ENCODE peak calls at places on chromosomes 4 and X, in four cellular contexts. One of them, this sample, is unnamed.

GRCh38 chr4:109760682-109761081 is 30.8 kb upstream of the PLA2G12A start:
- DNase-seq in transverse colon: no peak
- DNase-seq in Panc1: no peak
- DNase-seq in psoas muscle: no peak
- DNase-seq in this sample: no peak

GRCh38 chrX:78555401-78555980 is 103.6 kb downstream of the RTL3 start:
- DNase-seq in transverse colon: no peak
- DNase-seq in Panc1: no peak
- DNase-seq in psoas muscle: no peak
- DNase-seq in this sample: no peak

GRCh38 chrX:39758791-39759525 is 338.8 kb downstream of the BCOR start:
- DNase-seq in transverse colon: no peak
- DNase-seq in Panc1: no peak
- DNase-seq in psoas muscle: no peak
- DNase-seq in this sample: no peak

GRCh38 chr4:88041626-88042025 is 34.2 kb downstream of the PKD2 start:
- DNase-seq in transverse colon: no peak
- DNase-seq in Panc1: no peak
- DNase-seq in psoas muscle: no peak
- DNase-seq in this sample: no peak

GRCh38 chrX:36214924-36215323 is 295.4 kb downstream of the CFAP47 start:
- DNase-seq in transverse colon: no peak
- DNase-seq in Panc1: no peak
- DNase-seq in psoas muscle: no peak
- DNase-seq in this sample: no peak

GRCh38 chr4:173490817-173491518 is 39.1 kb downstream of the HAND2 start:
- DNase-seq in transverse colon: no peak
- DNase-seq in Panc1: no peak
- DNase-seq in psoas muscle: no peak
- DNase-seq in this sample: no peak

GRCh38 chr4:113162089-113162488 is 112.6 kb downstream of the ANK2 start:
- DNase-seq in transverse colon: no peak
- DNase-seq in Panc1: no peak
- DNase-seq in psoas muscle: no peak
- DNase-seq in this sample: no peak

GRCh38 chr4:86098691-86099090 is 261.2 kb downstream of the MAPK10 start:
- DNase-seq in transverse colon: no peak
- DNase-seq in Panc1: no peak
- DNase-seq in psoas muscle: no peak
- DNase-seq in this sample: no peak

GRCh38 chr4:39047691-39048090 is 14.3 kb upstream of the KLHL5 start:
- DNase-seq in transverse colon: no peak
- DNase-seq in Panc1: no peak
- DNase-seq in psoas muscle: no peak
- DNase-seq in this sample: no peak

GRCh38 chr4:186725422-186726149 is 1.9 kb upstream of the FAT1 start:
- DNase-seq in transverse colon: peak
- DNase-seq in Panc1: peak
- DNase-seq in psoas muscle: peak
- DNase-seq in this sample: peak

GRCh38 chrX:11334165-11334564 is 41.0 kb downstream of the AMELX start:
- DNase-seq in transverse colon: no peak
- DNase-seq in Panc1: no peak
- DNase-seq in psoas muscle: no peak
- DNase-seq in this sample: no peak

GRCh38 chr4:55038176-55038890 is 87.1 kb downstream of the KDR start:
- DNase-seq in transverse colon: no peak
- DNase-seq in Panc1: no peak
- DNase-seq in psoas muscle: no peak
- DNase-seq in this sample: peak

GRCh38 chrX:100895365-100896075 is 21.4 kb upstream of the NOX1 start:
- DNase-seq in transverse colon: peak
- DNase-seq in Panc1: no peak
- DNase-seq in psoas muscle: no peak
- DNase-seq in this sample: peak

GRCh38 chr4:25089058-25089763 is 58.5 kb upstream of the LGI2 start:
- DNase-seq in transverse colon: no peak
- DNase-seq in Panc1: no peak
- DNase-seq in psoas muscle: no peak
- DNase-seq in this sample: no peak

GRCh38 chrX:115330498-115331138 is 41.1 kb downstream of the LUZP4 start:
- DNase-seq in transverse colon: peak
- DNase-seq in Panc1: peak
- DNase-seq in psoas muscle: no peak
- DNase-seq in this sample: peak

GRCh38 chr4:26131053-26131452 is 189.8 kb upstream of the RBPJ start:
- DNase-seq in transverse colon: no peak
- DNase-seq in Panc1: no peak
- DNase-seq in psoas muscle: no peak
- DNase-seq in this sample: no peak

GRCh38 chr4:156838761-156839160 is 132.8 kb downstream of the PDGFC start:
- DNase-seq in transverse colon: no peak
- DNase-seq in Panc1: no peak
- DNase-seq in psoas muscle: no peak
- DNase-seq in this sample: no peak

GRCh38 chr4:148730241-148730640 is 288.0 kb upstream of the NR3C2 start:
- DNase-seq in transverse colon: no peak
- DNase-seq in Panc1: no peak
- DNase-seq in psoas muscle: no peak
- DNase-seq in this sample: no peak

GRCh38 chr4:153019906-153020305 is 83.8 kb downstream of the FHDC1 start:
- DNase-seq in transverse colon: no peak
- DNase-seq in Panc1: no peak
- DNase-seq in psoas muscle: no peak
- DNase-seq in this sample: no peak

GRCh38 chr4:23730998-23731397 is 158.8 kb downstream of the PPARGC1A start:
- DNase-seq in transverse colon: no peak
- DNase-seq in Panc1: no peak
- DNase-seq in psoas muscle: no peak
- DNase-seq in this sample: no peak

GRCh38 chr4:13546855-13547562 is 2.7 kb upstream of the NKX3-2 start:
- DNase-seq in transverse colon: peak
- DNase-seq in Panc1: no peak
- DNase-seq in psoas muscle: no peak
- DNase-seq in this sample: no peak

GRCh38 chrX:153624196-153625091 is 22.6 kb upstream of the DUSP9 start:
- DNase-seq in transverse colon: no peak
- DNase-seq in Panc1: no peak
- DNase-seq in psoas muscle: peak
- DNase-seq in this sample: no peak

GRCh38 chr4:120291541-120291940 is 224.9 kb upstream of the MAD2L1 start:
- DNase-seq in transverse colon: no peak
- DNase-seq in Panc1: no peak
- DNase-seq in psoas muscle: no peak
- DNase-seq in this sample: no peak

GRCh38 chrX:56279869-56280268 is 47.7 kb downstream of the KLF8 start:
- DNase-seq in transverse colon: no peak
- DNase-seq in Panc1: no peak
- DNase-seq in psoas muscle: no peak
- DNase-seq in this sample: no peak

GRCh38 chrX:29581223-29581622 is 634.1 kb upstream of the MAGEB2 start:
- DNase-seq in transverse colon: no peak
- DNase-seq in Panc1: no peak
- DNase-seq in psoas muscle: no peak
- DNase-seq in this sample: no peak

GRCh38 chrX:107154787-107155620 is 36.4 kb upstream of the RBM41 start:
- DNase-seq in transverse colon: no peak
- DNase-seq in Panc1: no peak
- DNase-seq in psoas muscle: no peak
- DNase-seq in this sample: no peak

GRCh38 chr4:57163530-57164459 is 53.6 kb upstream of the IGFBP7 start:
- DNase-seq in transverse colon: peak
- DNase-seq in Panc1: peak
- DNase-seq in psoas muscle: peak
- DNase-seq in this sample: peak

GRCh38 chrX:73561791-73562190 is 1.2 kb upstream of the CHIC1 start:
- DNase-seq in transverse colon: no peak
- DNase-seq in Panc1: no peak
- DNase-seq in psoas muscle: no peak
- DNase-seq in this sample: no peak

GRCh38 chr4:6020633-6021032 is 2.4 kb upstream of the C4orf50 start:
- DNase-seq in transverse colon: no peak
- DNase-seq in Panc1: no peak
- DNase-seq in psoas muscle: no peak
- DNase-seq in this sample: no peak

GRCh38 chr4:61468091-61468720 is 268.1 kb downstream of the ADGRL3 start:
- DNase-seq in transverse colon: no peak
- DNase-seq in Panc1: no peak
- DNase-seq in psoas muscle: no peak
- DNase-seq in this sample: peak

GRCh38 chrX:115460565-115460888 is 100.4 kb upstream of the PLS3 start:
- DNase-seq in transverse colon: no peak
- DNase-seq in Panc1: no peak
- DNase-seq in psoas muscle: no peak
- DNase-seq in this sample: no peak

GRCh38 chr4:1041147-1041935 is 29.9 kb downstream of the FGFRL1 start:
- DNase-seq in transverse colon: no peak
- DNase-seq in Panc1: no peak
- DNase-seq in psoas muscle: peak
- DNase-seq in this sample: peak

GRCh38 chr4:24843121-24843520 is 47.7 kb downstream of the SOD3 start:
- DNase-seq in transverse colon: no peak
- DNase-seq in Panc1: no peak
- DNase-seq in psoas muscle: no peak
- DNase-seq in this sample: no peak

GRCh38 chr4:48669086-48669485 is 111.0 kb downstream of the FRYL start:
- DNase-seq in transverse colon: peak
- DNase-seq in Panc1: no peak
- DNase-seq in psoas muscle: no peak
- DNase-seq in this sample: no peak

GRCh38 chr4:89640620-89641366 is 196.2 kb downstream of the SNCA start:
- DNase-seq in transverse colon: peak
- DNase-seq in Panc1: no peak
- DNase-seq in psoas muscle: no peak
- DNase-seq in this sample: peak
- TF ChIP-seq CTCF in transverse colon: peak
- TF ChIP-seq CTCF in Panc1: peak
- TF ChIP-seq CTCF in psoas muscle: no peak
- TF ChIP-seq CTCF in this sample: peak

GRCh38 chr4:30720021-30720655 is at the start of gene PCDH7:
- DNase-seq in transverse colon: peak
- DNase-seq in Panc1: no peak
- DNase-seq in psoas muscle: peak
- DNase-seq in this sample: no peak
- H3K4me3 ChIP-seq in transverse colon: peak
- H3K4me3 ChIP-seq in Panc1: peak
- H3K4me3 ChIP-seq in psoas muscle: peak
- H3K4me3 ChIP-seq in this sample: peak

GRCh38 chr4:115537387-115537786 is 424.0 kb upstream of the NDST4 start:
- DNase-seq in transverse colon: no peak
- DNase-seq in Panc1: no peak
- DNase-seq in psoas muscle: no peak
- DNase-seq in this sample: peak
- TF ChIP-seq CTCF in transverse colon: no peak
- TF ChIP-seq CTCF in Panc1: no peak
- TF ChIP-seq CTCF in psoas muscle: no peak
- TF ChIP-seq CTCF in this sample: no peak

DNA sequence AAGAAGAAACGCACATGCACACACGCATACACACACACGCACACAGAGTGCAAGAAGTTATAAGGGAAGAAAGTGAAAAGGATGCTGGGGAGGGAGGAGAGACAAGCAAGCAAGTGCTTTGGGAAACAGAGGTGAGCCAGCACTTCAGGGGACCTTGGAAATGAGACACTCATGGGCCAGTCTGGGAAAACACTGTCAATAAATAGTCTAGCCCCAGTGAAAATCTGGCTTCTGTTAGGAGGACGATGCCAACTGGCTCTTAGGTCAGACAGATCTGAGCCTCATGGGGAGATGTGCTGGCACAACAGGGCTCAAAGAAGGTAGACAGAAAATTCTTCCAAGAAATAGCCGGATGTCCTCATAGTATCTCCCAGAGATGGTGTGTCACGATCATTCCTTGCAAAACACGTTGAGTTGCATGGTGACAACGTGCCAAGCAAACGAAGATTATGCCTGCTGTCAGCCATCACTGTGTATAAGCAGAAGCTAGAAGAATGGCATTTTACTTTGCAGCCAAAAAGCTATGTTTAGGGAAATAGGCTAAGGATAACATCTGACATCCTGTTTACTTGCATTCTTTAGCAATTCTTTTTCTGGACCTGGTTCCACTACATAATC is 557 bp upstream of the ARHGEF6 start:
- DNase-seq in transverse colon: no peak
- DNase-seq in Panc1: no peak
- DNase-seq in psoas muscle: peak
- DNase-seq in this sample: no peak
- H3K4me3 ChIP-seq in transverse colon: no peak
- H3K4me3 ChIP-seq in Panc1: peak
- H3K4me3 ChIP-seq in psoas muscle: peak
- H3K4me3 ChIP-seq in this sample: no peak

GRCh38 chr4:172147702-172148101 is 334.5 kb downstream of the GALNTL6 start:
- DNase-seq in transverse colon: no peak
- DNase-seq in Panc1: no peak
- DNase-seq in psoas muscle: no peak
- DNase-seq in this sample: no peak
- TF ChIP-seq CTCF in transverse colon: no peak
- TF ChIP-seq CTCF in Panc1: no peak
- TF ChIP-seq CTCF in psoas muscle: no peak
- TF ChIP-seq CTCF in this sample: no peak

DNA sequence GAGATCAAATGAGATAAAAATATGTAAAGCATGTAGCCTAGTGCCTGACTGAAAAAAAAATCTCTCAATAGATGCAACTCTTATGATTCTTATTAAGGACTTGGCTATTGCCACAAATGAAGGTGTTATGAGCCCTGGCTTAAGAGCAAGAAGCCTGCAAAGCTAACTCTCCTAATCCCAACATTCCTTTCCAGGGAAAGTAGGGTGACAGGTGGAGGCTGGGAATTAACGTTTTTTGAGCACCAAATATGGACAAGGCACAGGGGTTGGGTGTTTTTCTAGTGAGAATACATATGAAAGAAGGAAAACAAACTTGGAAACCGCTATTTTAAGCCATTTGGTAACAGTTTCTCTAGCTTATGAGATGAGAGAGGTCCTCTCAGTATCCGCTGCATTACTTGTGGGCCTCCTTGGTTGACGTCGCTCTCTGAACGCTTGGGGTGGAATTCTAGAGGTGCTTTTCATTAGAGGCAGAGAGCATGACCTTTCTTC is 2.4 kb downstream of the RHOH start:
- DNase-seq in transverse colon: no peak
- DNase-seq in Panc1: no peak
- DNase-seq in psoas muscle: no peak
- DNase-seq in this sample: no peak
- H3K4me3 ChIP-seq in transverse colon: no peak
- H3K4me3 ChIP-seq in Panc1: no peak
- H3K4me3 ChIP-seq in psoas muscle: no peak
- H3K4me3 ChIP-seq in this sample: no peak

GRCh38 chr4:101597204-101597603 is 193.3 kb upstream of the BANK1 start:
- DNase-seq in transverse colon: no peak
- DNase-seq in Panc1: no peak
- DNase-seq in psoas muscle: no peak
- DNase-seq in this sample: no peak
- TF ChIP-seq CTCF in transverse colon: no peak
- TF ChIP-seq CTCF in Panc1: no peak
- TF ChIP-seq CTCF in psoas muscle: peak
- TF ChIP-seq CTCF in this sample: peak

GRCh38 chrX:9911479-9911878 is 55.7 kb upstream of the CLDN34 start:
- DNase-seq in transverse colon: no peak
- DNase-seq in Panc1: no peak
- DNase-seq in psoas muscle: no peak
- DNase-seq in this sample: no peak
- H3K4me3 ChIP-seq in transverse colon: no peak
- H3K4me3 ChIP-seq in Panc1: no peak
- H3K4me3 ChIP-seq in psoas muscle: no peak
- H3K4me3 ChIP-seq in this sample: no peak

GRCh38 chr4:77418333-77418732 is 187.3 kb upstream of the CXCL13 start:
- DNase-seq in transverse colon: peak
- DNase-seq in Panc1: no peak
- DNase-seq in psoas muscle: no peak
- DNase-seq in this sample: no peak
- TF ChIP-seq CTCF in transverse colon: no peak
- TF ChIP-seq CTCF in Panc1: peak
- TF ChIP-seq CTCF in psoas muscle: no peak
- TF ChIP-seq CTCF in this sample: peak

This sample was measured in astrocyte of the cerebellum.